ENCODE peak calls at places on chromosomes 12 and 14, in seven cellular contexts. X is upper lobe of right lung, W is ELR, P is mucosa of gallbladder, T is DND-41, Y is neural crest cell, R is RWPE1. H is an unnamed sample.

GRCh38 chr12:62785941-62786559 is 148.9 kb downstream of the PPM1H start:
- DNase-seq in Y (no peak), T (peak), P (peak), R (peak), W (peak), X (no peak), H (peak)

GRCh38 chr14:31949709-31950108 is 127.4 kb upstream of the ARHGAP5 start:
- DNase-seq in Y (no peak), W (peak), P (no peak), T (no peak), R (peak), X (no peak), H (no peak)

GRCh38 chr14:76828339-76829015 is 2.3 kb downstream of the LRRC74A start:
- DNase-seq in R (no peak), T (no peak), W (no peak), X (no peak), Y (no peak), P (no peak), H (no peak)

GRCh38 chr14:53538316-53538851 is 385.3 kb upstream of the DDHD1 start:
- DNase-seq in X (no peak), Y (no peak), P (no peak), W (no peak), T (no peak), R (no peak), H (no peak)

GRCh38 chr14:101360045-101360931 is 201.0 kb upstream of the DIO3 start:
- DNase-seq in R (no peak), Y (no peak), P (peak), T (peak), X (no peak), W (no peak), H (no peak)

GRCh38 chr14:89445252-89445973 is 28.4 kb upstream of the FOXN3 start:
- DNase-seq in Y (no peak), R (no peak), X (no peak), P (no peak), T (peak), W (peak), H (no peak)

GRCh38 chr12:90938451-90938850 is 16.5 kb downstream of the CCER1 start:
- DNase-seq in X (no peak), Y (no peak), R (peak), P (no peak), W (peak), T (no peak), H (no peak)

GRCh38 chr14:104001003-104001402 is 58.7 kb upstream of the RD3L start:
- DNase-seq in T (no peak), P (no peak), W (no peak), R (no peak), Y (no peak), X (no peak), H (peak)

GRCh38 chr12:83036847-83037246 is 350.1 kb downstream of the TMTC2 start:
- DNase-seq in T (no peak), X (no peak), P (no peak), R (no peak), W (no peak), Y (no peak), H (no peak)

GRCh38 chr12:93741741-93742085 is 64.5 kb downstream of the CRADD start:
- DNase-seq in Y (peak), P (no peak), W (peak), X (no peak), R (no peak), T (no peak), H (no peak)

GRCh38 chr14:51066576-51066975 is 28.3 kb downstream of the TRIM9 start:
- DNase-seq in Y (no peak), P (no peak), X (no peak), R (no peak), W (no peak), T (no peak), H (no peak)

GRCh38 chr14:100887728-100888335 is 15.7 kb downstream of the RTL1 start:
- DNase-seq in T (no peak), R (no peak), X (no peak), P (no peak), W (no peak), Y (no peak), H (no peak)

GRCh38 chr14:104370256-104370870 is 209.2 kb upstream of the C14orf180 start:
- DNase-seq in T (no peak), W (no peak), Y (no peak), R (peak), P (peak), X (no peak), H (no peak)

GRCh38 chr12:74349925-74350324 is 187.7 kb upstream of the ATXN7L3B start:
- DNase-seq in P (no peak), R (no peak), T (no peak), Y (no peak), X (no peak), W (no peak), H (no peak)

GRCh38 chr12:57124259-57124877 is 3.9 kb upstream of the LRP1 start:
- DNase-seq in X (no peak), R (peak), W (peak), Y (peak), P (peak), T (peak), H (no peak)

GRCh38 chr12:121513464-121514183 is 67.2 kb downstream of the KDM2B start:
- DNase-seq in X (peak), R (peak), Y (no peak), T (peak), W (peak), P (no peak), H (peak)

GRCh38 chr12:90102957-90103652 is 394.5 kb upstream of the ATP2B1 start:
- DNase-seq in P (no peak), X (no peak), R (peak), T (peak), W (peak), Y (no peak), H (peak)

GRCh38 chr12:71636704-71637115 is 26.9 kb downstream of the ZFC3H1 start:
- DNase-seq in X (no peak), W (peak), Y (no peak), T (no peak), R (peak), P (no peak), H (peak)

GRCh38 chr12:68451261-68452091 is 119.3 kb upstream of the MDM1 start:
- DNase-seq in T (peak), P (peak), R (no peak), Y (no peak), W (peak), X (no peak), H (no peak)

GRCh38 chr14:51845811-51846210 is 14.6 kb upstream of the GNG2 start:
- DNase-seq in R (no peak), P (no peak), W (peak), X (no peak), T (no peak), Y (no peak), H (no peak)

GRCh38 chr12:88391556-88391955 is 188.7 kb downstream of the KITLG start:
- DNase-seq in T (no peak), R (peak), X (no peak), P (no peak), Y (no peak), W (peak), H (no peak)

GRCh38 chr14:24377660-24378059 is 9.7 kb downstream of the NFATC4 start:
- DNase-seq in R (no peak), T (no peak), W (no peak), X (no peak), P (peak), Y (no peak), H (no peak)

GRCh38 chr14:69048456-69048855 is 69.4 kb upstream of the ACTN1 start:
- DNase-seq in Y (no peak), R (no peak), W (no peak), P (peak), T (peak), X (no peak), H (no peak)

GRCh38 chr14:41609704-41610183 is 3.1 kb downstream of the LRFN5 start:
- DNase-seq in X (peak), W (peak), R (no peak), P (no peak), Y (peak), T (no peak), H (no peak)

GRCh38 chr12:56803750-56804149 is 40.6 kb downstream of the HSD17B6 start:
- DNase-seq in R (no peak), W (no peak), P (peak), X (no peak), Y (no peak), T (no peak), H (no peak)

H was measured in SW 1271.